ENCODE peak calls at places on chromosomes 3 and 15, in seven cellular contexts. N is HEK293T; Y is dermis blood vessel endothelial cell; E is SK-MEL-5; J is midbrain; T is activated CD8-positive, alpha-beta memory T cell treated with anti-CD3 and anti-CD28 coated beads for 4 hours; V is GM12891. S is an unnamed sample.

GRCh38 chr15:72161351-72162132 is 36.0 kb downstream of the GRAMD2A start:
- DNase-seq in N (no peak), Y (no peak), E (no peak), J (no peak), T (no peak), V (no peak), S (no peak)

GRCh38 chr3:35664460-35664919 is 25.2 kb downstream of the ARPP21 start:
- DNase-seq in N (no peak), Y (peak), E (no peak), J (peak), T (no peak), V (no peak), S (no peak)

GRCh38 chr3:194836676-194837075 is 151.0 kb downstream of the FAM43A start:
- DNase-seq in N (no peak), Y (no peak), E (no peak), J (peak), T (no peak), V (no peak), S (no peak)

GRCh38 chr3:50090985-50091384 is 2.3 kb downstream of the RBM5 start:
- DNase-seq in N (no peak), Y (no peak), E (no peak), J (no peak), T (no peak), V (no peak), S (no peak)

GRCh38 chr3:186004209-186004608 is 66.4 kb upstream of the TRA2B start:
- DNase-seq in N (no peak), Y (no peak), E (no peak), J (no peak), T (no peak), V (no peak), S (no peak)

GRCh38 chr15:40743921-40744809 is 10.9 kb downstream of the RMDN3 start:
- DNase-seq in N (no peak), Y (no peak), E (no peak), J (no peak), T (peak), V (no peak), S (peak)

GRCh38 chr3:146817705-146818104 is 212.6 kb upstream of the PLSCR5 start:
- DNase-seq in N (no peak), Y (peak), E (peak), J (no peak), T (no peak), V (no peak), S (no peak)

GRCh38 chr15:23384371-23384770 is 29.8 kb downstream of the GOLGA8S start:
- DNase-seq in N (no peak), Y (no peak), E (no peak), J (no peak), T (no peak), V (no peak), S (no peak)

GRCh38 chr3:64462203-64463120 is 225.3 kb downstream of the ADAMTS9 start:
- DNase-seq in N (no peak), Y (no peak), E (no peak), J (no peak), T (no peak), V (no peak), S (no peak)

GRCh38 chr3:124200336-124200901 is 208.5 kb upstream of the ROPN1 start:
- DNase-seq in N (no peak), Y (peak), E (peak), J (no peak), T (no peak), V (no peak), S (no peak)

GRCh38 chr15:69328739-69329138 is 30.0 kb downstream of the PAQR5 start:
- DNase-seq in N (no peak), Y (no peak), E (no peak), J (no peak), T (no peak), V (no peak), S (no peak)

GRCh38 chr15:61195116-61196002 is 33.7 kb downstream of the RORA start:
- DNase-seq in N (peak), Y (peak), E (peak), J (no peak), T (no peak), V (peak), S (no peak)

GRCh38 chr3:11591401-11592266 is 52.1 kb downstream of the VGLL4 start:
- DNase-seq in N (peak), Y (peak), E (peak), J (peak), T (no peak), V (no peak), S (no peak)

GRCh38 chr3:106135451-106136160 is 266.8 kb upstream of the CBLB start:
- DNase-seq in N (no peak), Y (no peak), E (no peak), J (no peak), T (no peak), V (no peak), S (no peak)

GRCh38 chr15:48422401-48422800 is 91.2 kb downstream of the DUT start:
- DNase-seq in N (no peak), Y (no peak), E (no peak), J (no peak), T (no peak), V (no peak), S (no peak)

GRCh38 chr3:193791041-193792032 is 198.3 kb downstream of the OPA1 start:
- DNase-seq in N (no peak), Y (peak), E (no peak), J (no peak), T (no peak), V (no peak), S (no peak)

GRCh38 chr3:14439501-14440167 is 37.2 kb downstream of the SLC6A6 start:
- DNase-seq in N (peak), Y (peak), E (no peak), J (no peak), T (no peak), V (no peak), S (no peak)

GRCh38 chr3:132231633-132232032 is 85.6 kb upstream of the ACP3 start:
- DNase-seq in N (no peak), Y (no peak), E (peak), J (no peak), T (no peak), V (no peak), S (no peak)

GRCh38 chr3:48949376-48949717 is 30.7 kb downstream of the ARIH2 start:
- DNase-seq in N (no peak), Y (no peak), E (no peak), J (no peak), T (no peak), V (no peak), S (no peak)

GRCh38 chr3:64345351-64345750 is 120.1 kb upstream of the PRICKLE2 start:
- DNase-seq in N (no peak), Y (no peak), E (no peak), J (no peak), T (no peak), V (no peak), S (no peak)

GRCh38 chr3:158742861-158743260 is 10.6 kb upstream of the RARRES1 start:
- DNase-seq in N (no peak), Y (peak), E (no peak), J (no peak), T (no peak), V (no peak), S (no peak)

GRCh38 chr15:100720406-100720967 is 118.1 kb downstream of the ASB7 start:
- DNase-seq in N (no peak), Y (no peak), E (no peak), J (no peak), T (no peak), V (no peak), S (no peak)

GRCh38 chr3:137763594-137763938 is 549 bp upstream of the SOX14 start:
- DNase-seq in N (no peak), Y (no peak), E (no peak), J (no peak), T (no peak), V (no peak), S (no peak)

GRCh38 chr3:25239042-25239441 is 189.0 kb upstream of the RARB start:
- DNase-seq in N (no peak), Y (no peak), E (no peak), J (no peak), T (no peak), V (no peak), S (no peak)

GRCh38 chr15:101637549-101638318 is 14.4 kb downstream of the TM2D3 start:
- DNase-seq in N (no peak), Y (no peak), E (no peak), J (no peak), T (no peak), V (no peak), S (no peak)

GRCh38 chr3:39216176-39216790 is 23.9 kb upstream of the XIRP1 start:
- DNase-seq in N (no peak), Y (no peak), E (no peak), J (no peak), T (no peak), V (peak), S (no peak)

GRCh38 chr3:128323206-128324081 is 143.2 kb downstream of the DNAJB8 start:
- DNase-seq in N (no peak), Y (no peak), E (no peak), J (no peak), T (no peak), V (no peak), S (peak)

GRCh38 chr15:66760968-66761722 is 59.1 kb downstream of the SMAD6 start:
- DNase-seq in N (no peak), Y (peak), E (no peak), J (no peak), T (no peak), V (no peak), S (no peak)

GRCh38 chr15:35173444-35174118 is 88.5 kb upstream of the NANOGP8 start:
- DNase-seq in N (no peak), Y (no peak), E (no peak), J (no peak), T (no peak), V (no peak), S (no peak)

GRCh38 chr3:110314512-110315114 is 757.0 kb upstream of the NECTIN3 start:
- DNase-seq in N (peak), Y (peak), E (peak), J (peak), T (peak), V (peak), S (peak)

GRCh38 chr15:92958105-92958504 is 58.0 kb downstream of the CHD2 start:
- DNase-seq in N (no peak), Y (no peak), E (peak), J (no peak), T (peak), V (no peak), S (no peak)

GRCh38 chr3:168862466-168862865 is 766.7 kb upstream of the GOLIM4 start:
- DNase-seq in N (no peak), Y (no peak), E (no peak), J (no peak), T (no peak), V (no peak), S (no peak)

GRCh38 chr15:62712455-62712839 is 330.1 kb upstream of the TPM1 start:
- DNase-seq in N (no peak), Y (no peak), E (no peak), J (no peak), T (no peak), V (no peak), S (no peak)

GRCh38 chr3:29345923-29346322 is 65.1 kb downstream of the RBMS3 start:
- DNase-seq in N (no peak), Y (no peak), E (no peak), J (no peak), T (no peak), V (no peak), S (no peak)

GRCh38 chr3:40350529-40350928 is 36.5 kb upstream of the ENTPD3 start:
- DNase-seq in N (no peak), Y (no peak), E (no peak), J (no peak), T (no peak), V (no peak), S (no peak)

GRCh38 chr3:13063225-13063624 is 10.0 kb downstream of the IQSEC1 start:
- DNase-seq in N (no peak), Y (no peak), E (no peak), J (no peak), T (no peak), V (no peak), S (no peak)

GRCh38 chr3:158568784-158569183 is 2.2 kb upstream of the MLF1 start:
- DNase-seq in N (no peak), Y (no peak), E (no peak), J (no peak), T (no peak), V (no peak), S (no peak)

S was measured in central memory CD8-positive, alpha-beta T cell.